ENCODE peak calls at places on chromosomes 5 and 9, in seven cellular contexts. D, N, W, T, H, Q and X are unnamed samples.

GRCh38 chr9:119026120-119026519 is 343.1 kb downstream of the BRINP1 start:
- DNase-seq in N (peak; percentile 52), D (peak; percentile 94), T (no peak), W (peak; percentile 19), Q (peak; percentile 42), H (no peak), X (no peak)

GRCh38 chr9:76297721-76298239 is 96.4 kb downstream of the RFK start:
- DNase-seq in D (no peak), T (no peak), N (no peak), H (no peak), W (peak; percentile 59), Q (peak; percentile 52), X (no peak)

GRCh38 chr5:134184155-134185135 is 7.7 kb upstream of the SKP1 start:
- DNase-seq in T (peak; percentile 77), D (peak; percentile 27), Q (peak; percentile 73), H (peak; percentile 16), W (peak; percentile 65), N (peak; percentile 2), X (peak; percentile 77)

GRCh38 chr9:20592673-20593072 is 29.6 kb downstream of the MLLT3 start:
- DNase-seq in Q (no peak), T (no peak), D (no peak), N (no peak), W (no peak), H (no peak), X (no peak)

GRCh38 chr5:160083501-160083900 is 35.7 kb downstream of the PWWP2A start:
- DNase-seq in Q (no peak), W (no peak), H (no peak), N (no peak), D (no peak), T (no peak), X (no peak)

GRCh38 chr9:119639287-119639955 is 270.2 kb upstream of the BRINP1 start:
- DNase-seq in W (peak; percentile 12), Q (no peak), T (no peak), H (no peak), D (peak; percentile 56), N (no peak), X (no peak)

GRCh38 chr9:137007816-137008270 is 11.5 kb upstream of the CLIC3 start:
- DNase-seq in H (no peak), T (no peak), W (no peak), N (no peak), D (no peak), Q (no peak), X (no peak)

GRCh38 chr5:111135406-111135805 is 43.3 kb downstream of the WDR36 start:
- DNase-seq in W (no peak), H (no peak), T (no peak), Q (no peak), N (no peak), D (no peak), X (no peak)

GRCh38 chr5:76791461-76791860 is 27.4 kb upstream of the F2RL1 start:
- DNase-seq in W (no peak), H (no peak), N (no peak), Q (no peak), T (no peak), D (no peak), X (no peak)

GRCh38 chr9:30913331-30913730 is 1471.1 kb upstream of the ACO1 start:
- DNase-seq in H (no peak), D (no peak), N (no peak), Q (no peak), W (no peak), T (no peak), X (no peak)

GRCh38 chr9:5459289-5459829 is 9.0 kb downstream of the CD274 start:
- DNase-seq in W (no peak), D (no peak), T (peak; percentile 27), H (no peak), Q (no peak), N (no peak), X (no peak)

GRCh38 chr9:124840300-124840833 is 12.9 kb upstream of the WDR38 start:
- DNase-seq in N (no peak), Q (no peak), W (no peak), T (no peak), D (no peak), H (no peak), X (no peak)

GRCh38 chr5:149441986-149442385 is 62.9 kb upstream of the IL17B start:
- DNase-seq in T (no peak), W (no peak), H (no peak), D (no peak), Q (no peak), N (no peak), X (no peak)

GRCh38 chr5:134003957-134004625 is 684 bp downstream of the VDAC1 start:
- DNase-seq in W (peak; percentile 54), H (no peak), D (no peak), T (peak; percentile 68), N (no peak), Q (peak; percentile 80), X (no peak)

GRCh38 chr5:98907951-98908350 is 20.9 kb downstream of the CHD1 start:
- DNase-seq in T (no peak), W (no peak), D (no peak), Q (no peak), N (no peak), H (no peak), X (no peak)

GRCh38 chr9:129483467-129484324 is 137.2 kb downstream of the C9orf50 start:
- DNase-seq in W (peak; percentile 89), D (peak; percentile 63), H (no peak), T (peak; percentile 46), Q (peak; percentile 94), N (peak; percentile 7), X (peak; percentile 35)

GRCh38 chr9:129888809-129889460 is 53.7 kb downstream of the USP20 start:
- DNase-seq in W (no peak), D (no peak), N (no peak), H (no peak), T (peak; percentile 53), Q (no peak), X (peak; percentile 58)

GRCh38 chr5:82467006-82467561 is 188.9 kb upstream of the RPS23 start:
- DNase-seq in W (no peak), H (no peak), Q (peak; percentile 48), T (no peak), D (no peak), N (no peak), X (no peak)

GRCh38 chr5:172802585-172803176 is 31.4 kb upstream of the ERGIC1 start:
- DNase-seq in T (no peak), Q (no peak), N (no peak), W (no peak), D (no peak), H (no peak), X (no peak)

GRCh38 chr9:135039916-135040645 is 47.4 kb upstream of the OLFM1 start:
- DNase-seq in Q (peak; percentile 6), N (peak; percentile 65), H (no peak), T (no peak), W (no peak), D (no peak), X (no peak)

GRCh38 chr5:38905516-38905915 is 59.7 kb downstream of the OSMR start:
- DNase-seq in D (no peak), T (no peak), W (no peak), N (no peak), H (no peak), Q (no peak), X (no peak)

GRCh38 chr9:91930475-91930874 is 19.6 kb downstream of the ROR2 start:
- DNase-seq in Q (no peak), W (no peak), T (no peak), H (no peak), D (no peak), N (no peak), X (no peak)

GRCh38 chr5:102834438-102834964 is 79.4 kb downstream of the PAM start:
- DNase-seq in D (no peak), T (no peak), Q (no peak), N (no peak), W (no peak), H (no peak), X (no peak)

GRCh38 chr9:129140397-129141065 is 29.3 kb downstream of the PTPA start:
- DNase-seq in Q (peak; percentile 67), H (no peak), D (peak; percentile 56), T (peak; percentile 28), W (no peak), N (peak; percentile 7), X (peak; percentile 29)

GRCh38 chr9:4985376-4986266 is 549 bp downstream of the JAK2 start:
- DNase-seq in N (peak; percentile 11), T (peak; percentile 47), H (no peak), Q (peak; percentile 53), W (peak; percentile 44), D (no peak), X (peak; percentile 24)

GRCh38 chr5:14165375-14166091 is 22.4 kb downstream of the TRIO start:
- DNase-seq in H (no peak), N (no peak), T (no peak), W (no peak), D (no peak), Q (no peak), X (no peak)

GRCh38 chr9:134313470-134313869 is 12.8 kb upstream of the RXRA start:
- DNase-seq in W (no peak), H (no peak), T (no peak), D (no peak), N (no peak), Q (peak; percentile 12), X (no peak)

GRCh38 chr5:61328791-61329617 is 3.1 kb upstream of the ZSWIM6 start:
- DNase-seq in Q (no peak), D (no peak), N (no peak), T (no peak), W (no peak), H (no peak), X (no peak)

GRCh38 chr5:110925398-110925797 is 146.1 kb upstream of the TSLP start:
- DNase-seq in Q (no peak), T (no peak), N (no peak), H (no peak), W (no peak), D (no peak), X (no peak)

GRCh38 chr5:115354246-115354645 is 57.8 kb upstream of the CCDC112 start:
- DNase-seq in N (no peak), Q (no peak), T (no peak), W (no peak), D (no peak), H (no peak), X (no peak)

GRCh38 chr5:80407735-80408474 is at the start of gene ZFYVE16:
- DNase-seq in W (peak; percentile 98), H (peak; percentile 87), T (peak; percentile 97), D (peak; percentile 96), N (peak; percentile 87), Q (peak; percentile 99), X (peak; percentile 97)

GRCh38 chr9:95845751-95846150 is 29.7 kb upstream of the ERCC6L2 start:
- DNase-seq in T (no peak), W (no peak), Q (no peak), N (no peak), D (no peak), H (no peak), X (no peak)

GRCh38 chr9:87872079-87872624 is 10.5 kb upstream of the SPATA31E1 start:
- DNase-seq in N (no peak), W (no peak), D (peak; percentile 28), T (no peak), Q (no peak), H (no peak), X (no peak)

GRCh38 chr5:91651704-91652103 is 268.6 kb upstream of the ARRDC3 start:
- DNase-seq in H (no peak), W (no peak), D (no peak), N (no peak), Q (no peak), T (no peak), X (no peak)

GRCh38 chr5:83503662-83504061 is 32.1 kb downstream of the VCAN start:
- DNase-seq in Q (no peak), H (no peak), N (no peak), D (peak; percentile 31), W (no peak), T (no peak), X (no peak)

GRCh38 chr9:114172981-114173833 is 17.9 kb downstream of the COL27A1 start:
- DNase-seq in T (no peak), Q (peak; percentile 61), H (no peak), N (no peak), D (no peak), W (no peak), X (no peak)

GRCh38 chr5:154087260-154087659 is 48.5 kb downstream of the MFAP3 start:
- DNase-seq in W (no peak), Q (no peak), H (no peak), D (peak; percentile 37), T (no peak), N (peak; percentile 50), X (no peak)